ENCODE peak calls at places on chromosomes 13 and 19, in six cellular contexts. S, H, F, Y, L and P are unnamed samples.

GRCh38 chr13:48412881-48413351 is at the start of gene LPAR6:
- DNase-seq in S (peak; percentile 59), H (no peak), F (no peak), Y (no peak), L (no peak), P (no peak)

GRCh38 chr13:49585220-49586157 is at the start of gene RCBTB1:
- DNase-seq in S (peak; percentile 28), H (peak; percentile 50), F (peak; percentile 83), Y (peak; percentile 70), L (peak; percentile 61), P (peak; percentile 79)

GRCh38 chr13:49466240-49466914 is 22.3 kb downstream of the SETDB2 start:
- DNase-seq in S (no peak), H (no peak), F (no peak), Y (no peak), L (no peak), P (no peak)

GRCh38 chr19:17220207-17220758 is 5.1 kb downstream of the USE1 start:
- DNase-seq in S (peak; percentile 66), H (no peak), F (peak; percentile 64), Y (peak; percentile 49), L (no peak), P (no peak)

GRCh38 chr19:48835734-48836088 is 580 bp downstream of the HSD17B14 start:
- DNase-seq in S (peak; percentile 63), H (peak; percentile 85), F (peak; percentile 95), Y (peak; percentile 95), L (peak; percentile 90), P (peak; percentile 97)

GRCh38 chr13:27549406-27549981 is 70.8 kb downstream of the LNX2 start:
- DNase-seq in S (no peak), H (no peak), F (peak; percentile 75), Y (no peak), L (no peak), P (no peak)

GRCh38 chr13:71865858-71866172 is 1.2 kb downstream of the DACH1 start:
- DNase-seq in S (no peak), H (no peak), F (no peak), Y (no peak), L (no peak), P (peak; percentile 57)

GRCh38 chr13:51905787-51906186 is 44.0 kb downstream of the CCDC70 start:
- DNase-seq in S (no peak), H (no peak), F (no peak), Y (no peak), L (no peak), P (no peak)

GRCh38 chr19:55552206-55552605 is 6.9 kb upstream of the SBK3 start:
- DNase-seq in S (no peak), H (no peak), F (no peak), Y (no peak), L (no peak), P (no peak)

GRCh38 chr13:27336005-27336673 is 65.5 kb downstream of the RASL11A start:
- DNase-seq in S (peak; percentile 49), H (no peak), F (no peak), Y (no peak), L (no peak), P (no peak)

GRCh38 chr13:28611654-28612131 is 47.2 kb upstream of the POMP start:
- DNase-seq in S (no peak), H (no peak), F (no peak), Y (no peak), L (no peak), P (no peak)

GRCh38 chr19:17684256-17684655 is 3.9 kb downstream of the UNC13A start:
- DNase-seq in S (no peak), H (no peak), F (no peak), Y (no peak), L (no peak), P (no peak)

GRCh38 chr13:49731766-49732165 is 40.5 kb upstream of the EBPL start:
- DNase-seq in S (peak; percentile 67), H (no peak), F (no peak), Y (no peak), L (no peak), P (no peak)

GRCh38 chr19:17448190-17448967 is at the start of gene TMEM221:
- DNase-seq in S (no peak), H (peak; percentile 46), F (peak; percentile 50), Y (peak; percentile 59), L (peak; percentile 42), P (peak; percentile 73)